ENCODE peak calls at places on chromosomes 4 and X, in nine cellular contexts. G is stimulated activated CD8-positive, alpha-beta memory T cell treated with anti-CD3 and anti-CD28 coated beads, Interleukin-15, amount 100 ng/mL, for 1 hour; E is astrocyte of the spinal cord; T is tibial nerve; L is NCI-H2107; M is fibroblast of mammary gland; Y is fibroblast of lung; X is NCI-H526; U is NCI-H1105 treated with DMSO at 0.1 percent for 48 hours. R is an unnamed sample.

GRCh38 chrX:1477801-1478458 is 25.2 kb upstream of the ASMTL start:
- DNase-seq in G (no peak), E (peak), T (no peak), L (no peak), M (no peak), Y (no peak), X (no peak), U (no peak), R (peak)

GRCh38 chr4:89681219-89681618 is 155.7 kb downstream of the SNCA start:
- DNase-seq in G (no peak), E (no peak), T (no peak), L (no peak), M (no peak), Y (no peak), X (peak), U (peak), R (peak)

GRCh38 chr4:7427326-7428260 is 7.1 kb downstream of the PSAPL1 start:
- DNase-seq in G (no peak), E (no peak), T (no peak), L (no peak), M (no peak), Y (no peak), X (no peak), U (no peak), R (no peak)

GRCh38 chr4:6221296-6221850 is 21.0 kb upstream of the JAKMIP1 start:
- DNase-seq in G (no peak), E (no peak), T (no peak), L (no peak), M (no peak), Y (no peak), X (peak), U (no peak), R (no peak)

GRCh38 chr4:95392886-95393285 is 155.9 kb downstream of the UNC5C start:
- DNase-seq in G (no peak), E (no peak), T (no peak), L (no peak), M (no peak), Y (no peak), X (no peak), U (no peak), R (no peak)

GRCh38 chrX:19513383-19513782 is 1.9 kb downstream of the MAP3K15 start:
- DNase-seq in G (no peak), E (no peak), T (no peak), L (no peak), M (no peak), Y (no peak), X (peak), U (peak), R (peak)

GRCh38 chr4:54234497-54235205 is 5.6 kb downstream of the PDGFRA start:
- DNase-seq in G (no peak), E (no peak), T (no peak), L (no peak), M (no peak), Y (no peak), X (peak), U (no peak), R (no peak)

GRCh38 chr4:150305995-150306394 is 227.8 kb downstream of the DCLK2 start:
- DNase-seq in G (no peak), E (peak), T (no peak), L (no peak), M (peak), Y (peak), X (no peak), U (no peak), R (no peak)

GRCh38 chr4:899556-899906 is 32.6 kb downstream of the GAK start:
- DNase-seq in G (no peak), E (no peak), T (no peak), L (no peak), M (no peak), Y (no peak), X (no peak), U (no peak), R (no peak)

R was measured in KBM-7.